ENCODE peak calls at places on chromosomes 2 and 18, in eight cellular contexts. C is NB4, B is A549, E is foreskin fibroblast, I is astrocyte of the spinal cord, A is sigmoid colon, L is psoas muscle, O is aorta. S is an unnamed sample.

GRCh38 chr18:62447652-62448051 is 75.2 kb upstream of the ZCCHC2 start:
- DNase-seq in E (no peak), C (no peak), A (no peak), O (no peak), I (no peak), B (no peak), L (no peak), S (no peak)

GRCh38 chr2:10035633-10036032 is 7.7 kb upstream of the KLF11 start:
- DNase-seq in L (no peak), C (no peak), O (peak; percentile 42), B (no peak), E (no peak), A (no peak), I (no peak), S (no peak)

GRCh38 chr2:145593991-145594702 is 1074.2 kb upstream of the ZEB2 start:
- DNase-seq in I (peak; percentile 85), A (no peak), B (peak; percentile 73), C (no peak), O (no peak), E (peak; percentile 88), L (no peak), S (peak; percentile 93)

GRCh38 chr2:7886665-7887064 is 795.2 kb upstream of the ID2 start:
- DNase-seq in A (no peak), C (no peak), I (no peak), L (no peak), B (no peak), O (no peak), E (peak; percentile 2), S (no peak)

GRCh38 chr2:42879913-42880737 is 87.7 kb upstream of the HAAO start:
- DNase-seq in I (no peak), B (no peak), A (no peak), E (no peak), C (no peak), O (no peak), L (no peak), S (no peak)

GRCh38 chr2:111054791-111055627 is 65.7 kb upstream of the BCL2L11 start:
- DNase-seq in A (no peak), O (no peak), E (no peak), C (no peak), I (no peak), B (no peak), L (no peak), S (no peak)

GRCh38 chr2:174699993-174700766 is 64.1 kb downstream of the CHRNA1 start:
- DNase-seq in L (no peak), I (peak; percentile 56), C (peak; percentile 75), B (peak; percentile 57), A (no peak), O (no peak), E (peak; percentile 30), S (peak; percentile 63)

GRCh38 chr2:73035899-73036778 is 35.4 kb downstream of the SFXN5 start:
- DNase-seq in C (peak; percentile 77), I (no peak), A (no peak), L (no peak), E (no peak), B (peak; percentile 27), O (no peak), S (no peak)

GRCh38 chr2:169160926-169161481 is 91.6 kb downstream of the DHRS9 start:
- DNase-seq in A (no peak), L (no peak), B (no peak), C (no peak), I (no peak), O (no peak), E (no peak), S (no peak)

GRCh38 chr2:45797451-45798230 is 146.2 kb downstream of the PRKCE start:
- DNase-seq in E (no peak), C (no peak), B (no peak), L (no peak), O (no peak), A (no peak), I (no peak), S (no peak)

GRCh38 chr2:15736396-15737180 is 144.9 kb downstream of the DDX1 start:
- DNase-seq in L (no peak), O (no peak), E (no peak), A (no peak), C (no peak), I (no peak), B (no peak), S (no peak)

GRCh38 chr2:119158563-119159347 is at the start of gene C1QL2:
- DNase-seq in I (no peak), A (no peak), L (no peak), O (no peak), E (no peak), C (no peak), B (peak; percentile 31), S (no peak)

GRCh38 chr2:44358498-44358897 is 2.8 kb downstream of the PREPL start:
- DNase-seq in L (peak; percentile 59), C (peak; percentile 46), E (peak; percentile 10), O (peak; percentile 54), A (peak; percentile 65), B (no peak), I (peak; percentile 72), S (peak; percentile 74)

GRCh38 chr2:39513641-39514094 is 76.6 kb upstream of the MAP4K3 start:
- DNase-seq in C (peak; percentile 76), L (no peak), O (peak; percentile 66), B (peak; percentile 74), I (peak; percentile 96), A (peak; percentile 66), E (peak; percentile 96), S (peak; percentile 98)

GRCh38 chr2:161102770-161103450 is 57.3 kb upstream of the TANK start:
- DNase-seq in C (no peak), O (no peak), L (no peak), B (peak; percentile 10), A (no peak), I (peak; percentile 19), E (no peak), S (peak; percentile 10)

DNA sequence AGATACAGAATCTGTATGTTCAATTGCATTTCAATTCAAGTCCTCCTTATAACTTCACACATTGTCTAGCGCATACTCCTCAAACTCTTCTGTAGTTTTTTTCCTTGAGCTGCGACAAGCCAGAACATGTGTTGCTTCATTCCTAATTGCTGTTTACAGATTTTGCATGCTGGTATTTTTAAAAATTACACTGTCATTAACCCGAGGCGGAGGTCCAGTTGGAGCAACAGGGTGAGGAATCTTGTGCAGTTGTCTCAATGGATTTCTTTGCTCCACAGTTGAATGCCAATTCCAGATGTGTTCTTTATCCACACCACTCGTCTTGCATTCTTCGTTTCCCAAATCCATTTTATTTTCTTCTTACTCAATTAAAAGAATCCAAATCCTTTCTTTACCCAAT is 16.4 kb upstream of the SERPINB13 start:
- DNase-seq in A (no peak), L (no peak), C (no peak), O (no peak), I (no peak), E (no peak), B (no peak), S (no peak)
- H3K4me3 ChIP-seq in A (no peak overlapping the region), L (no peak overlapping the region), C (no peak overlapping the region), O (no peak overlapping the region), I (no peak overlapping the region), E (no peak overlapping the region), B (no peak overlapping the region), S (no peak overlapping the region)

GRCh38 chr18:74990563-74991081 is 218.3 kb downstream of the PTGR3 start:
- DNase-seq in E (no peak), A (no peak), L (no peak), O (no peak), B (no peak), I (peak; percentile 29), C (peak; percentile 62), S (no peak)
- H3K4me3 ChIP-seq in E (no peak overlapping the region), A (no peak overlapping the region), L (no peak overlapping the region), O (no peak overlapping the region), B (no peak overlapping the region), I (no peak overlapping the region), C (no peak overlapping the region), S (no peak overlapping the region)

DNA sequence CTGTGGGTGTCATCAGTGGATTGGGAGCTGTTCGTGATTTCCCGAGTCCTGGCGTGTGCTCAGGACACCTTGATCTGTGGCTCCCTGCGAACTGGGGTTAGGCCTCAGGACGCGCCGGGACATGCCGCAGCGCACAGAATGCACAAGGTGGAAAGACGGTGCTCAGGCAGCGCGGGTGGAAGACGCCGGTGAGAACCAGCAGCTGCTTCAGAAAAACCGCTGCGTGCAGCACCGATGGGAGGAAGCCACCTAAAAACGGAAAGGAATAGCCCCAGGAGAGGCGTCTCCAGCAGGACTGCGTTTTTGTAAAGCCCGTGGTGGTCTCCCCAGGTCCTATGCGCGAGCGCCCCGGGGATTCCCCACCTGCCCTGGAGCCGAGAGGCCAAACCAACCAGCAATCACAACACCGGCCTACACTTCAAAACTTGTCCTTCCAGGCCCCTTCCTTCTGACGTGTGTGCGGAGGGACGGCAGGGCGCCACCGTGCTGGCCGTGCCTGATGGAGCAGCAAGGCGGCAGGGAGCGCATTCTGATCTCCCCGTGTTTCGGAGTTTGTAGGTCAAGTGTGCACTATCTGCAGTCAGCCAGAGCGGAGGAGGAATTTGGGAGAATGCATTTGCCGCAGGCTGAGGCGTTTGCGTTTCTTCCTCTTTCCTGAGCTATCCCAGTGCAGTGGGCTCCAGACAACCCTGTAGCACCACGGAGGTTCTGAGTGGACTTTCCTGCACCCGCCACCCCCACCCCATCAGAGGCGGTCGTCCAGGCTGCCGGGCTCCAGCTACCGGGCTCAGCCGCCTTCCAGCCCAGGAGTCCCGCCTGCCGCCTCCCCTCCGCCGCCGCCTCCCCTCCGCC is 32.2 kb downstream of the RTP5 start:
- DNase-seq in A (no peak), I (no peak), O (no peak), E (no peak), B (no peak), C (no peak), L (no peak), S (peak; percentile 20)
- H3K4me3 ChIP-seq in A (no peak overlapping the region), I (no peak overlapping the region), O (no peak overlapping the region), E (no peak overlapping the region), B (no peak overlapping the region), C (no peak overlapping the region), L (no peak overlapping the region), S (no peak overlapping the region)

DNA sequence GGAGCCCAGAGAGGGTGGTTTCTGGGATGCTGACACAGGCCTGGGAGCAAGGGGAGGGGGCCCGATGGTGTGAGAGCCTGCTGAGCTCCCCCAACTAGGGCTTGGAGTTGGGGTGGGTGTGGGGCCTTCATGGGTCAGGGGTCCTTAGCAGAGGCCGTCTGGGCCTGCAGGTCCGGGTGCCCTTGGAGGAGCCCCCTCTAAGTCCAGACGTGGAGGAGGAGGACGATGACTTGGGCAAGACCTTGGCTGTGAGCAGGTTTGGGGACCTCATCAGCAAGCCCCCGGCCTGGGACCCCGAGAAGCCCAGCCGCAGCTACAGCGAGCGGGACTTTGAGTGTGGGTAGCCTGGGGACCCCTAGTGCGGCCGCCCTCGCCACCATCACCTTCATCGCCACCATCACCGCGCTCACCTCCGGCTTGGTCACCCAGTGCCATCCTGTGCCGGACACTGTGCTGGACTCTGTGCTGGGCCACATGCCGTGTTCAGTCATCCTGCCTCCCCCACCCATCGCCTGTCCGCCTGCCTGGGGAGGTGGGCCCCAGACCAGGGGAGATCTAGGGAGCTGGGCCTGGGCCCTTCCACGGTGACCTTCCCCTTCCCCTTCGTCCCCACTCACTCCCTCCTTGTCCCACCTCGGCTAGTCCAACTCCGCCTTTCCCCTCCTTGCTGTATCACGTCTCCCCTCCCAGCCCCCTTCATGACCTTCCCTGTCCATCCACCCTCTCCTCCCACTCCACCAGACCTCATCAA is 980 bp downstream of the SLC4A3 start:
- DNase-seq in L (peak; percentile 49), O (no peak), E (no peak), C (no peak), I (no peak), A (peak; percentile 66), B (no peak), S (no peak)
- H3K4me3 ChIP-seq in L (peak overlapping the region; percentile 70), O (no peak overlapping the region), E (peak overlapping the region; percentile 53), C (no peak overlapping the region), I (peak overlapping the region; percentile 55), A (no peak overlapping the region), B (peak overlapping the region; percentile 85), S (peak overlapping the region; percentile 38)

GRCh38 chr2:12718662-12719399 is 2.1 kb downstream of the TRIB2 start:
- DNase-seq in A (no peak), O (no peak), B (no peak), I (no peak), L (no peak), C (no peak), E (no peak), S (no peak)
- H3K4me3 ChIP-seq in A (peak overlapping the region; percentile 92), O (peak overlapping the region; percentile 92), B (peak overlapping the region; percentile 64), I (peak overlapping the region; percentile 96), L (peak overlapping the region; percentile 90), C (peak overlapping the region; percentile 70), E (peak overlapping the region; percentile 85), S (peak overlapping the region; percentile 90)

S was measured in fibroblast of mammary gland.